ENCODE peak calls at places on chromosomes 5 and 9, in eight cellular contexts. Q, W, T, R, Y, G, D and J are unnamed samples.

GRCh38 chr9:127583605-127584053 is 28.4 kb upstream of the STXBP1 start:
- DNase-seq in Y (peak; percentile 79), R (peak; percentile 70), Q (peak; percentile 71), D (no peak), W (no peak), G (no peak), T (peak; percentile 69), J (no peak)

GRCh38 chr9:87499455-87500015 is 1.9 kb downstream of the DAPK1 start:
- DNase-seq in G (no peak), Q (no peak), R (no peak), Y (no peak), W (no peak), T (no peak), D (no peak), J (no peak)

GRCh38 chr9:114377046-114377445 is 10.7 kb downstream of the AKNA start:
- DNase-seq in Q (no peak), T (no peak), Y (no peak), D (no peak), R (no peak), G (no peak), W (no peak), J (no peak)

GRCh38 chr9:108434502-108434901 is 421.3 kb downstream of the ACTL7B start:
- DNase-seq in Q (peak; percentile 49), D (no peak), W (no peak), Y (no peak), T (peak; percentile 14), R (peak; percentile 35), G (no peak), J (peak; percentile 13)

GRCh38 chr5:5145651-5146529 is 5.8 kb downstream of the ADAMTS16 start:
- DNase-seq in Q (peak; percentile 33), R (peak; percentile 82), Y (peak; percentile 62), D (no peak), T (peak; percentile 50), W (no peak), G (no peak), J (no peak)

GRCh38 chr5:132378580-132378979 is 9.1 kb downstream of the SLC22A5 start:
- DNase-seq in T (peak; percentile 93), Q (peak; percentile 52), R (peak; percentile 14), D (no peak), Y (no peak), G (no peak), W (no peak), J (no peak)

GRCh38 chr9:129619787-129620668 is 873 bp downstream of the C9orf50 start:
- DNase-seq in Q (peak; percentile 34), D (no peak), W (no peak), G (no peak), T (no peak), Y (no peak), R (peak; percentile 50), J (peak; percentile 55)

GRCh38 chr5:177447611-177448243 is 1.1 kb downstream of the PRR7 start:
- DNase-seq in G (peak; percentile 66), D (peak; percentile 70), W (no peak), R (no peak), T (peak; percentile 98), Q (peak; percentile 51), Y (peak; percentile 75), J (peak; percentile 60)

GRCh38 chr9:126700296-126700695 is 86.6 kb downstream of the LMX1B start:
- DNase-seq in Y (no peak), D (peak; percentile 11), R (no peak), T (no peak), Q (no peak), W (no peak), G (no peak), J (no peak)

GRCh38 chr9:94222870-94223269 is 36.2 kb upstream of the ZNF169 start:
- DNase-seq in W (no peak), R (no peak), D (no peak), Y (no peak), Q (no peak), T (peak; percentile 8), G (no peak), J (no peak)

GRCh38 chr9:14037331-14037730 is 276.6 kb downstream of the NFIB start:
- DNase-seq in T (no peak), D (no peak), R (no peak), Y (no peak), G (no peak), Q (no peak), W (no peak), J (no peak)

GRCh38 chr9:110185806-110186205 is 22.2 kb downstream of the C9orf152 start:
- DNase-seq in W (no peak), R (no peak), Q (no peak), Y (no peak), D (no peak), T (no peak), G (no peak), J (no peak)

GRCh38 chr5:108036484-108036883 is 345.4 kb downstream of the FBXL17 start:
- DNase-seq in W (no peak), Q (no peak), D (no peak), Y (no peak), R (no peak), G (no peak), T (no peak), J (no peak)

GRCh38 chr5:107930092-107930491 is 259.4 kb upstream of the EFNA5 start:
- DNase-seq in D (no peak), G (no peak), Q (peak; percentile 28), W (no peak), R (no peak), Y (no peak), T (no peak), J (no peak)

GRCh38 chr5:73950441-73950873 is 324.5 kb downstream of the ARHGEF28 start:
- DNase-seq in G (no peak), D (no peak), Q (peak; percentile 21), Y (no peak), W (no peak), R (no peak), T (peak; percentile 64), J (peak; percentile 38)

GRCh38 chr5:134005415-134006118 is 792 bp upstream of the VDAC1 start:
- DNase-seq in T (peak; percentile 47), R (peak; percentile 18), W (peak; percentile 19), D (peak; percentile 53), G (peak; percentile 76), Y (no peak), Q (no peak), J (peak; percentile 67)

GRCh38 chr5:101843055-101843454 is 453.0 kb downstream of the SLCO4C1 start:
- DNase-seq in D (no peak), Y (no peak), R (no peak), W (no peak), Q (no peak), T (no peak), G (no peak), J (no peak)

GRCh38 chr9:110847661-110848060 is 179.1 kb downstream of the MUSK start:
- DNase-seq in T (no peak), Q (peak; percentile 60), R (peak; percentile 65), G (no peak), D (no peak), W (no peak), Y (no peak), J (no peak)

GRCh38 chr5:132425009-132425937 is 55.8 kb downstream of the SLC22A5 start:
- DNase-seq in G (no peak), Y (peak; percentile 85), R (peak; percentile 81), T (peak; percentile 90), W (no peak), D (no peak), Q (peak; percentile 95), J (peak; percentile 79)

GRCh38 chr5:36734422-36734821 is 128.0 kb downstream of the SLC1A3 start:
- DNase-seq in Q (peak; percentile 36), T (peak; percentile 24), G (no peak), D (no peak), R (peak; percentile 71), W (peak; percentile 16), Y (no peak), J (peak; percentile 35)

GRCh38 chr5:60959156-60959555 is 14.2 kb downstream of the NDUFAF2 start:
- DNase-seq in T (peak; percentile 33), R (peak; percentile 52), D (no peak), G (no peak), Q (peak; percentile 40), Y (peak; percentile 17), W (no peak), J (no peak)

GRCh38 chr9:93589688-93590087 is 13.3 kb downstream of the PHF2 start:
- DNase-seq in R (peak; percentile 65), D (no peak), Q (peak; percentile 52), W (no peak), G (no peak), Y (peak; percentile 50), T (peak; percentile 81), J (peak; percentile 73)

GRCh38 chr5:100846722-100847121 is 56.4 kb downstream of the ST8SIA4 start:
- DNase-seq in R (peak; percentile 2), T (no peak), W (no peak), Q (no peak), Y (no peak), D (no peak), G (no peak), J (no peak)

GRCh38 chr9:75448281-75448680 is 360.0 kb downstream of the OSTF1 start:
- DNase-seq in R (peak; percentile 4), T (peak; percentile 10), Q (no peak), Y (no peak), G (no peak), D (no peak), W (no peak), J (peak; percentile 20)

GRCh38 chr5:60492958-60493357 is 207.0 kb downstream of the DEPDC1B start:
- DNase-seq in D (no peak), Q (peak; percentile 17), Y (peak; percentile 4), T (peak; percentile 67), G (no peak), W (no peak), R (no peak), J (no peak)

GRCh38 chr9:127650511-127650910 is 38.4 kb downstream of the STXBP1 start:
- DNase-seq in R (no peak), Q (no peak), D (no peak), W (no peak), Y (no peak), T (no peak), G (no peak), J (no peak)

GRCh38 chr5:164277720-164278119 is 772.3 kb downstream of the MAT2B start:
- DNase-seq in Y (no peak), G (no peak), Q (peak; percentile 48), W (no peak), T (no peak), R (peak; percentile 58), D (no peak), J (no peak)

GRCh38 chr5:54171645-54172384 is 138.6 kb downstream of the ARL15 start:
- DNase-seq in T (peak; percentile 63), W (no peak), Q (peak; percentile 81), G (no peak), D (no peak), R (peak; percentile 62), Y (no peak), J (no peak)

GRCh38 chr9:19145881-19146280 is 18.6 kb upstream of the PLIN2 start:
- DNase-seq in G (no peak), D (no peak), R (no peak), T (no peak), Q (no peak), Y (no peak), W (no peak), J (no peak)

GRCh38 chr5:89255845-89256463 is 373.0 kb upstream of the MEF2C start:
- DNase-seq in G (no peak), Q (peak; percentile 82), T (peak; percentile 74), W (no peak), D (no peak), R (peak; percentile 88), Y (peak; percentile 79), J (peak; percentile 32)

GRCh38 chr5:174413520-174414314 is 310.7 kb upstream of the MSX2 start:
- DNase-seq in Q (peak; percentile 84), Y (no peak), R (peak; percentile 52), W (no peak), D (no peak), G (no peak), T (peak; percentile 22), J (peak; percentile 30)

GRCh38 chr5:130720355-130720754 is 444.7 kb downstream of the HINT1 start:
- DNase-seq in Y (no peak), Q (no peak), D (no peak), W (no peak), T (peak; percentile 54), R (peak; percentile 81), G (no peak), J (peak; percentile 16)

GRCh38 chr9:81292056-81292805 is 397.1 kb downstream of the TLE1 start:
- DNase-seq in R (no peak), Q (no peak), W (no peak), G (no peak), Y (no peak), T (peak; percentile 12), D (no peak), J (no peak)

GRCh38 chr5:64594601-64595518 is 89.0 kb downstream of the RGS7BP start:
- DNase-seq in W (no peak), Y (no peak), Q (no peak), R (peak; percentile 17), T (no peak), G (no peak), D (no peak), J (no peak)